ENCODE peak calls at places on chromosomes 2 and 18, in nine cellular contexts. U is Peyer's patch; R is GDM1; Y is SW 1271; A is activated T-helper 2 cell treated with anti-CD3 and anti-CD28 coated beads, Interferon-gamma antibody, Interleukin-2, Interleukin-4, amounts not matched to agents 10 μg/mL and 5 μg/mL and 100 μg/mL, durations not matched to agents 14 hours and 24 hours and 36 hours; W is T-helper 2 cell; P is activated naive CD4-positive, alpha-beta T cell; Q is activated T-cell treated with anti-CD3 and anti-CD28 coated beads for 4 hours; F is BE2C. N is an unnamed sample.

GRCh38 chr2:62760555-62760954 is 55.0 kb downstream of the EHBP1 start:
- DNase-seq in U (no peak), R (no peak), Y (no peak), A (no peak), W (no peak), P (no peak), Q (no peak), F (no peak), N (no peak)

GRCh38 chr2:46850742-46851141 is 64.9 kb downstream of the MCFD2 start:
- DNase-seq in U (no peak), R (no peak), Y (no peak), A (no peak), W (no peak), P (no peak), Q (no peak), F (no peak), N (no peak)

GRCh38 chr2:170869036-170869435 is 52.3 kb downstream of the GAD1 start:
- DNase-seq in U (no peak), R (no peak), Y (no peak), A (no peak), W (no peak), P (no peak), Q (no peak), F (no peak), N (no peak)

GRCh38 chr2:105294844-105295481 is 34.6 kb downstream of the TGFBRAP1 start:
- DNase-seq in U (no peak), R (no peak), Y (peak), A (no peak), W (peak), P (no peak), Q (no peak), F (peak), N (no peak)

GRCh38 chr18:23453657-23454011 is 547 bp downstream of the RIOK3 start:
- DNase-seq in U (no peak), R (no peak), Y (no peak), A (no peak), W (peak), P (no peak), Q (no peak), F (no peak), N (no peak)

GRCh38 chr18:56283346-56283745 is 355.0 kb downstream of the TXNL1 start:
- DNase-seq in U (no peak), R (no peak), Y (no peak), A (no peak), W (no peak), P (no peak), Q (no peak), F (no peak), N (no peak)

GRCh38 chr2:85437488-85438290 is 19.2 kb downstream of the SH2D6 start:
- DNase-seq in U (peak), R (peak), Y (no peak), A (peak), W (peak), P (peak), Q (peak), F (peak), N (peak)

GRCh38 chr18:23331091-23331920 is 121.8 kb upstream of the RIOK3 start:
- DNase-seq in U (no peak), R (no peak), Y (no peak), A (no peak), W (no peak), P (no peak), Q (no peak), F (no peak), N (no peak)

GRCh38 chr2:106582431-106583143 is 95.4 kb downstream of the CD8B2 start:
- DNase-seq in U (peak), R (peak), Y (peak), A (peak), W (peak), P (peak), Q (peak), F (peak), N (peak)

GRCh38 chr2:200352631-200353030 is 46.1 kb downstream of the SPATS2L start:
- DNase-seq in U (no peak), R (no peak), Y (no peak), A (no peak), W (no peak), P (no peak), Q (no peak), F (no peak), N (no peak)

GRCh38 chr2:111912547-111912946 is 14.1 kb downstream of the MERTK start:
- DNase-seq in U (peak), R (no peak), Y (no peak), A (no peak), W (no peak), P (no peak), Q (no peak), F (no peak), N (no peak)

GRCh38 chr2:236637691-236638569 is 68.3 kb downstream of the ACKR3 start:
- DNase-seq in U (peak), R (no peak), Y (no peak), A (no peak), W (no peak), P (no peak), Q (no peak), F (no peak), N (no peak)

GRCh38 chr2:45585267-45585861 is 25.7 kb downstream of the SRBD1 start:
- DNase-seq in U (no peak), R (peak), Y (peak), A (no peak), W (peak), P (no peak), Q (no peak), F (peak), N (no peak)

GRCh38 chr2:64859208-64860161 is 129.7 kb upstream of the SLC1A4 start:
- DNase-seq in U (peak), R (no peak), Y (no peak), A (no peak), W (peak), P (no peak), Q (no peak), F (no peak), N (no peak)

GRCh38 chr2:143398701-143399260 is 269.6 kb downstream of the ARHGAP15 start:
- DNase-seq in U (no peak), R (no peak), Y (no peak), A (no peak), W (no peak), P (no peak), Q (no peak), F (no peak), N (no peak)

GRCh38 chr2:87996570-87996969 is 19.8 kb downstream of the RNU2-63P start:
- DNase-seq in U (no peak), R (no peak), Y (no peak), A (no peak), W (no peak), P (no peak), Q (no peak), F (no peak), N (no peak)

GRCh38 chr18:28039078-28039477 is 137.9 kb downstream of the CDH2 start:
- DNase-seq in U (no peak), R (no peak), Y (no peak), A (no peak), W (no peak), P (no peak), Q (no peak), F (no peak), N (no peak)

GRCh38 chr18:74714796-74715195 is 117.1 kb downstream of the ZNF407 start:
- DNase-seq in U (no peak), R (no peak), Y (no peak), A (no peak), W (no peak), P (no peak), Q (no peak), F (no peak), N (no peak)

GRCh38 chr2:236670235-236670620 is 100.6 kb downstream of the ACKR3 start:
- DNase-seq in U (peak), R (no peak), Y (no peak), A (no peak), W (no peak), P (no peak), Q (no peak), F (no peak), N (no peak)

GRCh38 chr2:63790913-63791312 is 50.8 kb upstream of the UGP2 start:
- DNase-seq in U (no peak), R (no peak), Y (no peak), A (no peak), W (no peak), P (no peak), Q (no peak), F (no peak), N (no peak)

GRCh38 chr2:182522428-182522896 is 95.6 kb upstream of the PDE1A start:
- DNase-seq in U (no peak), R (peak), Y (no peak), A (no peak), W (no peak), P (no peak), Q (no peak), F (no peak), N (no peak)

GRCh38 chr2:1781291-1782080 is 37.2 kb upstream of the PXDN start:
- DNase-seq in U (no peak), R (no peak), Y (no peak), A (peak), W (peak), P (no peak), Q (peak), F (no peak), N (peak)

GRCh38 chr18:61432590-61432989 is 99.4 kb downstream of the CDH20 start:
- DNase-seq in U (no peak), R (no peak), Y (no peak), A (no peak), W (no peak), P (no peak), Q (no peak), F (no peak), N (no peak)

GRCh38 chr18:33212363-33212762 is 228.2 kb downstream of the CCDC178 start:
- DNase-seq in U (no peak), R (no peak), Y (no peak), A (no peak), W (no peak), P (no peak), Q (no peak), F (no peak), N (no peak)

GRCh38 chr18:4016391-4017049 is 438.6 kb downstream of the DLGAP1 start:
- DNase-seq in U (no peak), R (no peak), Y (no peak), A (no peak), W (peak), P (no peak), Q (no peak), F (no peak), N (no peak)

GRCh38 chr18:50817898-50818250 is 1.9 kb downstream of the MRO start:
- DNase-seq in U (no peak), R (no peak), Y (no peak), A (no peak), W (no peak), P (no peak), Q (no peak), F (no peak), N (no peak)

GRCh38 chr2:238908960-238909951 is 61.4 kb downstream of the TWIST2 start:
- DNase-seq in U (peak), R (no peak), Y (no peak), A (no peak), W (peak), P (no peak), Q (no peak), F (no peak), N (no peak)

GRCh38 chr2:111930404-111930803 is 32.0 kb downstream of the MERTK start:
- DNase-seq in U (no peak), R (no peak), Y (no peak), A (no peak), W (peak), P (no peak), Q (no peak), F (no peak), N (no peak)

GRCh38 chr2:226558418-226558817 is 241.2 kb downstream of the IRS1 start:
- DNase-seq in U (no peak), R (no peak), Y (no peak), A (no peak), W (no peak), P (no peak), Q (no peak), F (no peak), N (no peak)

GRCh38 chr2:142876423-142876822 is 1.0 kb upstream of the KYNU start:
- DNase-seq in U (no peak), R (no peak), Y (no peak), A (no peak), W (no peak), P (no peak), Q (no peak), F (no peak), N (no peak)

GRCh38 chr2:175011505-175011904 is 6.3 kb upstream of the CHN1 start:
- DNase-seq in U (no peak), R (no peak), Y (no peak), A (no peak), W (no peak), P (no peak), Q (no peak), F (no peak), N (no peak)

GRCh38 chr2:39411186-39411944 is 25.7 kb downstream of the MAP4K3 start:
- DNase-seq in U (no peak), R (no peak), Y (peak), A (no peak), W (no peak), P (no peak), Q (no peak), F (no peak), N (no peak)

GRCh38 chr18:8424917-8425725 is 184.1 kb upstream of the RAB12 start:
- DNase-seq in U (no peak), R (no peak), Y (no peak), A (no peak), W (no peak), P (no peak), Q (no peak), F (peak), N (no peak)